ENCODE peak calls at places on chromosomes 13 and 19, in eight cellular contexts. N is activated CD8-positive, alpha-beta memory T cell treated with anti-CD3 and anti-CD28 coated beads, Interleukin-2, amount 50 U/mL, for 4 hours; E is activated T-helper 1 cell treated with anti-CD3 and anti-CD28 coated beads, Interleukin-12 subunit alpha, Interleukin-12 subunit beta, Interleukin-2, Interleukin-4 antibody, amounts not matched to agents 30 ng/mL and 10 ng/mL and 1 ng/mL, durations not matched to agents 14 hours and 24 hours and 36 hours; V is NCI-H2081; X is testis; L is trophoblast cell; O is caudate nucleus; B is BE2C. K is an unnamed sample.

GRCh38 chr13:33543631-33544030 is 258.1 kb upstream of the STARD13 start:
- DNase-seq in B (no peak), X (no peak), L (no peak), N (no peak), E (no peak), O (no peak), V (no peak), K (peak)

GRCh38 chr13:65336106-65336603 is 1894.0 kb downstream of the PCDH9 start:
- DNase-seq in O (no peak), E (no peak), B (no peak), X (no peak), L (no peak), N (no peak), V (no peak), K (no peak)

GRCh38 chr19:29841559-29842367 is 30.0 kb downstream of the CCNE1 start:
- DNase-seq in E (no peak), V (no peak), N (no peak), L (peak), O (no peak), X (no peak), B (peak), K (peak)

GRCh38 chr13:91154553-91154952 is 192.9 kb upstream of the MIR17HG start:
- DNase-seq in B (no peak), O (no peak), V (no peak), X (no peak), E (no peak), L (peak), N (no peak), K (peak)

GRCh38 chr19:12995596-12996541 is 594 bp downstream of the NFIX start:
- DNase-seq in N (no peak), X (no peak), V (no peak), B (no peak), L (no peak), O (no peak), E (no peak), K (peak)

GRCh38 chr13:30763786-30764440 is 28.6 kb downstream of the ALOX5AP start:
- DNase-seq in E (no peak), L (no peak), V (no peak), B (no peak), X (no peak), O (no peak), N (no peak), K (no peak)

GRCh38 chr13:61113140-61113658 is 302.4 kb downstream of the PCDH20 start:
- DNase-seq in O (no peak), E (no peak), V (no peak), L (no peak), B (no peak), X (no peak), N (no peak), K (no peak)

GRCh38 chr13:114079601-114080536 is 52.6 kb downstream of the RASA3 start:
- DNase-seq in O (no peak), V (no peak), X (no peak), E (no peak), L (no peak), N (no peak), B (no peak), K (no peak)

GRCh38 chr13:94550030-94550738 is 45.8 kb downstream of the TGDS start:
- DNase-seq in V (peak), L (peak), E (no peak), B (no peak), X (no peak), N (no peak), O (no peak), K (no peak)

GRCh38 chr13:62931901-62932883 is 1516.5 kb upstream of the PCDH20 start:
- DNase-seq in E (no peak), V (no peak), O (no peak), B (no peak), N (no peak), X (no peak), L (no peak), K (peak)

GRCh38 chr19:33513424-33513823 is 8.2 kb downstream of the PEPD start:
- DNase-seq in B (no peak), E (no peak), O (no peak), V (no peak), N (no peak), L (no peak), X (no peak), K (no peak)

K was measured in OCI-M1.